ENCODE peak calls at places on chromosomes 16 and 17, in eight cellular contexts. Q is GM12891; I is B cell; O is GM23248; M is transverse colon; W is heart right ventricle; R is hepatocyte; A is activated T-helper 1 cell treated with anti-CD3 and anti-CD28 coated beads, Interleukin-2, amount 50 U/mL, for 16 hours. U is an unnamed sample.

GRCh38 chr17:81336930-81337325 is 41.8 kb upstream of the SLC38A10 start:
- DNase-seq in Q (no peak), I (no peak), O (no peak), M (peak), W (no peak), R (peak), A (no peak), U (no peak)

GRCh38 chr16:24993722-24994686 is 21.2 kb downstream of the ARHGAP17 start:
- DNase-seq in Q (no peak), I (no peak), O (peak), M (peak), W (no peak), R (peak), A (no peak), U (no peak)

GRCh38 chr17:57569860-57570259 is 175.2 kb downstream of the CCDC182 start:
- DNase-seq in Q (no peak), I (no peak), O (no peak), M (no peak), W (no peak), R (no peak), A (no peak), U (no peak)

GRCh38 chr17:56604691-56605090 is 11.2 kb downstream of the NOG start:
- DNase-seq in Q (no peak), I (no peak), O (no peak), M (no peak), W (no peak), R (no peak), A (no peak), U (no peak)

GRCh38 chr16:5644132-5644531 is 546.5 kb upstream of the EEF2KMT start:
- DNase-seq in Q (no peak), I (no peak), O (no peak), M (no peak), W (no peak), R (no peak), A (no peak), U (no peak)

GRCh38 chr16:80720759-80721470 is 83.5 kb downstream of the CDYL2 start:
- DNase-seq in Q (no peak), I (no peak), O (peak), M (no peak), W (no peak), R (no peak), A (no peak), U (no peak)

GRCh38 chr17:79622201-79622601 is 11.3 kb upstream of the RBFOX3 start:
- DNase-seq in Q (no peak), I (peak), O (no peak), M (peak), W (no peak), R (no peak), A (no peak), U (no peak)

GRCh38 chr17:80035687-80035936 is at the start of gene TBC1D16:
- DNase-seq in Q (peak), I (peak), O (no peak), M (no peak), W (no peak), R (peak), A (no peak), U (no peak)

GRCh38 chr16:75064403-75065148 is 52.0 kb downstream of the LDHD start:
- DNase-seq in Q (no peak), I (no peak), O (no peak), M (peak), W (no peak), R (peak), A (no peak), U (no peak)

GRCh38 chr17:60398227-60398959 is 6.5 kb upstream of the USP32 start:
- DNase-seq in Q (no peak), I (peak), O (no peak), M (no peak), W (no peak), R (no peak), A (no peak), U (peak)

GRCh38 chr16:23286131-23286532 is 16.0 kb upstream of the SCNN1B start:
- DNase-seq in Q (no peak), I (no peak), O (peak), M (no peak), W (no peak), R (no peak), A (no peak), U (no peak)

GRCh38 chr17:68378202-68379149 is 78.8 kb downstream of the WIPI1 start:
- DNase-seq in Q (no peak), I (no peak), O (peak), M (peak), W (peak), R (peak), A (no peak), U (no peak)

GRCh38 chr17:19021622-19022083 is 17.1 kb upstream of the FAM83G start:
- DNase-seq in Q (no peak), I (no peak), O (peak), M (no peak), W (no peak), R (no peak), A (no peak), U (peak)

GRCh38 chr16:732936-733335 is 6.0 kb downstream of the HAGHL start:
- DNase-seq in Q (no peak), I (no peak), O (peak), M (no peak), W (no peak), R (no peak), A (no peak), U (no peak)

GRCh38 chr17:75231071-75231470 is 25.6 kb downstream of the NUP85 start:
- DNase-seq in Q (no peak), I (no peak), O (no peak), M (no peak), W (no peak), R (no peak), A (no peak), U (no peak)

GRCh38 chr16:3066440-3066748 is 954 bp downstream of the IL32 start:
- DNase-seq in Q (no peak), I (no peak), O (no peak), M (no peak), W (no peak), R (no peak), A (no peak), U (no peak)

GRCh38 chr16:79893445-79893844 is 292.9 kb upstream of the MAF start:
- DNase-seq in Q (no peak), I (no peak), O (no peak), M (no peak), W (no peak), R (no peak), A (no peak), U (no peak)

GRCh38 chr16:69934044-69934443 is 17.1 kb upstream of the CLEC18A start:
- DNase-seq in Q (no peak), I (peak), O (no peak), M (no peak), W (no peak), R (no peak), A (no peak), U (no peak)

GRCh38 chr16:87764600-87765472 is 950 bp downstream of the KLHDC4 start:
- DNase-seq in Q (no peak), I (no peak), O (no peak), M (no peak), W (no peak), R (no peak), A (no peak), U (peak)

GRCh38 chr16:46862555-46863447 is 21.4 kb upstream of the GPT2 start:
- DNase-seq in Q (no peak), I (no peak), O (peak), M (no peak), W (no peak), R (no peak), A (no peak), U (no peak)

GRCh38 chr17:57132663-57133062 is 47.6 kb downstream of the AKAP1 start:
- DNase-seq in Q (no peak), I (no peak), O (no peak), M (no peak), W (no peak), R (no peak), A (no peak), U (peak)

GRCh38 chr16:12532871-12533610 is 270.6 kb downstream of the CPPED1 start:
- DNase-seq in Q (no peak), I (no peak), O (no peak), M (no peak), W (no peak), R (no peak), A (no peak), U (no peak)

GRCh38 chr17:52383493-52384100 is 225.1 kb upstream of the CA10 start:
- DNase-seq in Q (peak), I (no peak), O (peak), M (peak), W (no peak), R (peak), A (no peak), U (peak)

GRCh38 chr16:86089986-86090385 is 191.0 kb downstream of the IRF8 start:
- DNase-seq in Q (peak), I (no peak), O (no peak), M (no peak), W (no peak), R (no peak), A (no peak), U (peak)

GRCh38 chr16:2498531-2499253 is 15.1 kb upstream of the ATP6V0C start:
- DNase-seq in Q (no peak), I (no peak), O (no peak), M (no peak), W (peak), R (no peak), A (no peak), U (no peak)

U was measured in OCI-LY7.